ENCODE peak calls at places on chromosomes 2 and 18, in six cellular contexts. One of them, this sample, is unnamed.

GRCh38 chr18:79248495-79249078 is 147.1 kb upstream of the NFATC1 start:
- DNase-seq in CD8-positive, alpha-beta T cell: no peak
- DNase-seq in right cardiac atrium: no peak
- DNase-seq in left lung: no peak
- DNase-seq in A549: no peak
- DNase-seq in fibroblast of lung: peak; percentile 68
- DNase-seq in this sample: no peak

GRCh38 chr2:85216927-85217326 is 83.7 kb downstream of the TCF7L1 start:
- DNase-seq in CD8-positive, alpha-beta T cell: no peak
- DNase-seq in right cardiac atrium: no peak
- DNase-seq in left lung: no peak
- DNase-seq in A549: no peak
- DNase-seq in fibroblast of lung: no peak
- DNase-seq in this sample: no peak

GRCh38 chr2:83850071-83850725 is 608.9 kb downstream of the SUCLG1 start:
- DNase-seq in CD8-positive, alpha-beta T cell: no peak
- DNase-seq in right cardiac atrium: no peak
- DNase-seq in left lung: no peak
- DNase-seq in A549: no peak
- DNase-seq in fibroblast of lung: no peak
- DNase-seq in this sample: no peak

GRCh38 chr2:214960677-214961076 is 151.2 kb upstream of the BARD1 start:
- DNase-seq in CD8-positive, alpha-beta T cell: no peak
- DNase-seq in right cardiac atrium: no peak
- DNase-seq in left lung: no peak
- DNase-seq in A549: no peak
- DNase-seq in fibroblast of lung: no peak
- DNase-seq in this sample: no peak

GRCh38 chr18:77870238-77870637 is 620.6 kb downstream of the GALR1 start:
- DNase-seq in CD8-positive, alpha-beta T cell: no peak
- DNase-seq in right cardiac atrium: no peak
- DNase-seq in left lung: no peak
- DNase-seq in A549: no peak
- DNase-seq in fibroblast of lung: no peak
- DNase-seq in this sample: no peak

GRCh38 chr2:98702127-98702802 is 28.7 kb downstream of the MGAT4A start:
- DNase-seq in CD8-positive, alpha-beta T cell: no peak
- DNase-seq in right cardiac atrium: no peak
- DNase-seq in left lung: no peak
- DNase-seq in A549: no peak
- DNase-seq in fibroblast of lung: no peak
- DNase-seq in this sample: peak; percentile 40

GRCh38 chr2:101120124-101120996 is 30.8 kb downstream of the TBC1D8 start:
- DNase-seq in CD8-positive, alpha-beta T cell: no peak
- DNase-seq in right cardiac atrium: peak; percentile 75
- DNase-seq in left lung: no peak
- DNase-seq in A549: peak; percentile 95
- DNase-seq in fibroblast of lung: peak; percentile 31
- DNase-seq in this sample: no peak

GRCh38 chr2:6813573-6813972 is 52.1 kb downstream of the CMPK2 start:
- DNase-seq in CD8-positive, alpha-beta T cell: no peak
- DNase-seq in right cardiac atrium: no peak
- DNase-seq in left lung: no peak
- DNase-seq in A549: no peak
- DNase-seq in fibroblast of lung: no peak
- DNase-seq in this sample: no peak

GRCh38 chr18:39341106-39341505 is 1775.5 kb upstream of the CELF4 start:
- DNase-seq in CD8-positive, alpha-beta T cell: no peak
- DNase-seq in right cardiac atrium: no peak
- DNase-seq in left lung: no peak
- DNase-seq in A549: no peak
- DNase-seq in fibroblast of lung: no peak
- DNase-seq in this sample: no peak

GRCh38 chr2:140876015-140876414 is 1254.8 kb downstream of the LRP1B start:
- DNase-seq in CD8-positive, alpha-beta T cell: no peak
- DNase-seq in right cardiac atrium: no peak
- DNase-seq in left lung: no peak
- DNase-seq in A549: no peak
- DNase-seq in fibroblast of lung: no peak
- DNase-seq in this sample: no peak

GRCh38 chr18:28212060-28212459 is 35.1 kb upstream of the CDH2 start:
- DNase-seq in CD8-positive, alpha-beta T cell: no peak
- DNase-seq in right cardiac atrium: no peak
- DNase-seq in left lung: no peak
- DNase-seq in A549: no peak
- DNase-seq in fibroblast of lung: no peak
- DNase-seq in this sample: no peak

GRCh38 chr2:237141556-237141955 is 55.9 kb downstream of the COPS8 start:
- DNase-seq in CD8-positive, alpha-beta T cell: no peak
- DNase-seq in right cardiac atrium: no peak
- DNase-seq in left lung: no peak
- DNase-seq in A549: no peak
- DNase-seq in fibroblast of lung: peak; percentile 88
- DNase-seq in this sample: no peak

GRCh38 chr2:237677951-237678481 is 50.6 kb downstream of the LRRFIP1 start:
- DNase-seq in CD8-positive, alpha-beta T cell: no peak
- DNase-seq in right cardiac atrium: no peak
- DNase-seq in left lung: no peak
- DNase-seq in A549: no peak
- DNase-seq in fibroblast of lung: peak; percentile 94
- DNase-seq in this sample: no peak

GRCh38 chr18:74380916-74381315 is 65.3 kb downstream of the C18orf63 start:
- DNase-seq in CD8-positive, alpha-beta T cell: no peak
- DNase-seq in right cardiac atrium: no peak
- DNase-seq in left lung: no peak
- DNase-seq in A549: no peak
- DNase-seq in fibroblast of lung: no peak
- DNase-seq in this sample: no peak

GRCh38 chr2:59182249-59182648 is 941.1 kb upstream of the FANCL start:
- DNase-seq in CD8-positive, alpha-beta T cell: no peak
- DNase-seq in right cardiac atrium: no peak
- DNase-seq in left lung: no peak
- DNase-seq in A549: peak; percentile 18
- DNase-seq in fibroblast of lung: peak; percentile 3
- DNase-seq in this sample: no peak

GRCh38 chr2:172914277-172915003 is 161.2 kb upstream of the MAP3K20 start:
- DNase-seq in CD8-positive, alpha-beta T cell: no peak
- DNase-seq in right cardiac atrium: no peak
- DNase-seq in left lung: no peak
- DNase-seq in A549: no peak
- DNase-seq in fibroblast of lung: no peak
- DNase-seq in this sample: no peak

DNA sequence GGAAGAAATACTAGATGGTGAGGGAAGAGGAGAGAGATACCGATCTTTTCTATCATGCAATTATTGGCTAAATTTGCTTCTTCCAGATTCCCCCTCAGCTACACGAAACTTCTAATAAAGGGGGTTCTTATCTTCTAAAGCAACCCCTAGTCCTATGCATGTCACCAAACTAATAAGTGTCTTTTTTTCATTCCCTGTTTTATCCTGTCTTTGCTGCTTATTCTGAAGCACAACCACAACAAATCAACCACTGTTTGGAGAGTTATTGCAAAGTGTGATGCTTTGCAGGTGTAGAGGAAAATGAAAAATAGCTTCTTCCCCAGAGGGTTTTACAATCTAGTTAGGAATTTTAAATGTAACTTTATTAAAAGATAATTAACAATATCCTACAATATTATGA is 60.8 kb downstream of the EML4 start:
- DNase-seq in CD8-positive, alpha-beta T cell: no peak
- DNase-seq in right cardiac atrium: no peak
- DNase-seq in left lung: no peak
- DNase-seq in A549: no peak
- DNase-seq in fibroblast of lung: no peak
- DNase-seq in this sample: no peak
- H3K27ac ChIP-seq in CD8-positive, alpha-beta T cell: no peak overlapping the region
- H3K27ac ChIP-seq in right cardiac atrium: no peak overlapping the region
- H3K27ac ChIP-seq in left lung: no peak overlapping the region
- H3K27ac ChIP-seq in A549: no peak overlapping the region
- H3K27ac ChIP-seq in fibroblast of lung: no peak overlapping the region
- H3K27ac ChIP-seq in this sample: no peak overlapping the region

GRCh38 chr2:145027073-145027459 is 507.1 kb upstream of the ZEB2 start:
- DNase-seq in CD8-positive, alpha-beta T cell: no peak
- DNase-seq in right cardiac atrium: no peak
- DNase-seq in left lung: no peak
- DNase-seq in A549: peak; percentile 67
- DNase-seq in fibroblast of lung: peak; percentile 59
- DNase-seq in this sample: no peak
- H3K4me3 ChIP-seq in CD8-positive, alpha-beta T cell: no peak overlapping the region
- H3K4me3 ChIP-seq in right cardiac atrium: peak overlapping the region; percentile 16
- H3K4me3 ChIP-seq in left lung: no peak overlapping the region
- H3K4me3 ChIP-seq in A549: peak overlapping the region; percentile 22
- H3K4me3 ChIP-seq in fibroblast of lung: no peak overlapping the region
- H3K4me3 ChIP-seq in this sample: no peak overlapping the region

GRCh38 chr2:228329279-228329678 is 147.8 kb upstream of the SPHKAP start:
- DNase-seq in CD8-positive, alpha-beta T cell: no peak
- DNase-seq in right cardiac atrium: no peak
- DNase-seq in left lung: no peak
- DNase-seq in A549: no peak
- DNase-seq in fibroblast of lung: no peak
- DNase-seq in this sample: no peak
- H3K27ac ChIP-seq in CD8-positive, alpha-beta T cell: no peak overlapping the region
- H3K27ac ChIP-seq in right cardiac atrium: no peak overlapping the region
- H3K27ac ChIP-seq in left lung: no peak overlapping the region
- H3K27ac ChIP-seq in A549: no peak overlapping the region
- H3K27ac ChIP-seq in fibroblast of lung: no peak overlapping the region
- H3K27ac ChIP-seq in this sample: no peak overlapping the region

GRCh38 chr18:31659574-31660149 is 24.7 kb downstream of the B4GALT6 start:
- DNase-seq in CD8-positive, alpha-beta T cell: no peak
- DNase-seq in right cardiac atrium: no peak
- DNase-seq in left lung: no peak
- DNase-seq in A549: no peak
- DNase-seq in fibroblast of lung: no peak
- DNase-seq in this sample: no peak
- H3K4me3 ChIP-seq in CD8-positive, alpha-beta T cell: no peak overlapping the region
- H3K4me3 ChIP-seq in right cardiac atrium: no peak overlapping the region
- H3K4me3 ChIP-seq in left lung: no peak overlapping the region
- H3K4me3 ChIP-seq in A549: no peak overlapping the region
- H3K4me3 ChIP-seq in fibroblast of lung: no peak overlapping the region
- H3K4me3 ChIP-seq in this sample: no peak overlapping the region

GRCh38 chr2:179211355-179211754 is 53.3 kb downstream of the SESTD1 start:
- DNase-seq in CD8-positive, alpha-beta T cell: no peak
- DNase-seq in right cardiac atrium: no peak
- DNase-seq in left lung: no peak
- DNase-seq in A549: no peak
- DNase-seq in fibroblast of lung: no peak
- DNase-seq in this sample: no peak

GRCh38 chr2:179201884-179202283 is 62.7 kb downstream of the SESTD1 start:
- DNase-seq in CD8-positive, alpha-beta T cell: no peak
- DNase-seq in right cardiac atrium: no peak
- DNase-seq in left lung: no peak
- DNase-seq in A549: peak; percentile 41
- DNase-seq in fibroblast of lung: no peak
- DNase-seq in this sample: no peak

DNA sequence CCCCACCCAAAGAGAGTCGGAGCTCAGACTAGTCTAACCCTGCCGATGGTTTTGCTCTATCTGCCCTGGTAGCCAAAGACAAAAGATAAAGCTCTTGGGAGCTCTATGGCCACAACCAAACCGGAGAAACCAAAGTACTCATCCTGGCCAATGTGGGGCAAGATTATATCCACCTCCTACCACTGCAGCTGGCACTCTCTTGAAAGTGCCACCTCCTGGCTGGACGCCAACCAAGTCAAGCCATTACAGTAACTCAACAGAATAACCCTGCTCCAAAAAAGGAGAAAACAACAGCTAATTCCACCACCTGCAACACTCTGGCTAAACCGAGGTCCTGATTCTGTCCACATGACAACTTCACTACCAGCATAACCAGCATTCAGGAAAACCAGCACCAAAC is 57.6 kb downstream of the SESTD1 start:
- DNase-seq in CD8-positive, alpha-beta T cell: no peak
- DNase-seq in right cardiac atrium: no peak
- DNase-seq in left lung: no peak
- DNase-seq in A549: no peak
- DNase-seq in fibroblast of lung: no peak
- DNase-seq in this sample: no peak
- H3K27ac ChIP-seq in CD8-positive, alpha-beta T cell: no peak overlapping the region
- H3K27ac ChIP-seq in right cardiac atrium: no peak overlapping the region
- H3K27ac ChIP-seq in left lung: no peak overlapping the region
- H3K27ac ChIP-seq in A549: no peak overlapping the region
- H3K27ac ChIP-seq in fibroblast of lung: no peak overlapping the region
- H3K27ac ChIP-seq in this sample: no peak overlapping the region

GRCh38 chr2:191363267-191363666 is 118.1 kb downstream of the MYO1B start:
- DNase-seq in CD8-positive, alpha-beta T cell: no peak
- DNase-seq in right cardiac atrium: no peak
- DNase-seq in left lung: no peak
- DNase-seq in A549: no peak
- DNase-seq in fibroblast of lung: no peak
- DNase-seq in this sample: no peak
- H3K4me3 ChIP-seq in CD8-positive, alpha-beta T cell: no peak overlapping the region
- H3K4me3 ChIP-seq in right cardiac atrium: no peak overlapping the region
- H3K4me3 ChIP-seq in left lung: no peak overlapping the region
- H3K4me3 ChIP-seq in A549: no peak overlapping the region
- H3K4me3 ChIP-seq in fibroblast of lung: no peak overlapping the region
- H3K4me3 ChIP-seq in this sample: no peak overlapping the region

DNA sequence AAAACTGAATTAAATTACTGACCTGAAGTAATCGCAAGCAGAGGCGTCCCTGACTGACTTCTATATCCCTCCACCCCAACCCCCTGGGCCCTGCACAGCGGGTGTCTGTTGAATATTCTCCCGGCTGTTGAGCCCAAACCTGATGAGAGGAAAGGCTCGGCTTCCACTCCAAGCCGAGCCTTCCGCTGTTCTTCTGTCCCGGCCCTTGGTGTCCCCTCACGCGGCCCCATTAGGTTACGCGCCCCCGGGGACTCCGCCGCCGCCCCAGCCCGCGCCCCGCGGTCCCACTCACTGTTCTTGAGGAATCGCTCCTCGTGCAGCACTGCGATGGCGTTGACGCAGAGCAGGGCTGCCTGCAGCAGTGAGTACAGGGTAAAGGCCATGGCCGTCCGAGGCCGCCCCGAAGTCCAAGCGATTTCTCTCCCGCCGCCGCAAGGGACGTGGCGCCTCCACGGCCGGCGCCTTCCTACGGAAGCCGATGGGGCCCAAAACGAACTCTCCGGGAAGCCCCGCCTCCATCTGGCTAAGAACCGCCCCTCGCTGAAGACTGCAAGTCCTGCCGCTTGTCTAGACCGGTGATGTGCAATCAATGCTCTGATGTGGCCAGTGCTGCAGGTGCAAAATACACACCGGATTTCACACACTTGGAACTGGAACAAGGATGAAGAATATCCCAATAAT is at the start of gene IER3IP1:
- DNase-seq in CD8-positive, alpha-beta T cell: peak; percentile 80
- DNase-seq in right cardiac atrium: peak; percentile 96
- DNase-seq in left lung: peak; percentile 94
- DNase-seq in A549: peak; percentile 92
- DNase-seq in fibroblast of lung: peak; percentile 92
- DNase-seq in this sample: peak; percentile 91
- H3K27ac ChIP-seq in CD8-positive, alpha-beta T cell: peak within 1 kb of the TSS; percentile 46
- H3K27ac ChIP-seq in right cardiac atrium: peak within 1 kb of the TSS; percentile 87
- H3K27ac ChIP-seq in left lung: peak within 1 kb of the TSS; percentile 86
- H3K27ac ChIP-seq in A549: peak within 1 kb of the TSS; percentile 91
- H3K27ac ChIP-seq in fibroblast of lung: peak within 1 kb of the TSS; percentile 68
- H3K27ac ChIP-seq in this sample: peak within 1 kb of the TSS; percentile 82

This sample was measured in dorsolateral prefrontal cortex.